ENCODE peak calls at places on chromosome 17, in ten cellular contexts. P is A549, H is body of pancreas, V is fibroblast of pulmonary artery, O is WERI-Rb-1, L is NB4, J is OCI-LY7, E is astrocyte, D is stomach, Q is AG04450. Y is an unnamed sample.

GRCh38 chr17:3639981-3640596 is 3.5 kb downstream of the CTNS start:
- DNase-seq in P (no peak), H (peak), V (peak), O (peak), L (peak), J (peak), E (peak), D (peak), Q (no peak), Y (peak)

GRCh38 chr17:9644910-9645751 is at the start of gene USP43:
- DNase-seq in P (peak), H (peak), V (no peak), O (peak), L (peak), J (peak), E (no peak), D (peak), Q (no peak), Y (no peak)

GRCh38 chr17:19928299-19928698 is 49.3 kb downstream of the AKAP10 start:
- DNase-seq in P (no peak), H (no peak), V (peak), O (no peak), L (no peak), J (no peak), E (peak), D (no peak), Q (no peak), Y (peak)

GRCh38 chr17:57781386-57782050 is 36.4 kb upstream of the CCDC182 start:
- DNase-seq in P (no peak), H (no peak), V (peak), O (no peak), L (no peak), J (no peak), E (no peak), D (no peak), Q (no peak), Y (no peak)

GRCh38 chr17:10063730-10064221 is 134.6 kb downstream of the GAS7 start:
- DNase-seq in P (no peak), H (no peak), V (no peak), O (no peak), L (peak), J (no peak), E (no peak), D (peak), Q (no peak), Y (no peak)

GRCh38 chr17:64499805-64500486 is 3.1 kb upstream of the POLG2 start:
- DNase-seq in P (no peak), H (no peak), V (no peak), O (no peak), L (peak), J (peak), E (peak), D (no peak), Q (no peak), Y (peak)

GRCh38 chr17:8685396-8685795 is 54.9 kb upstream of the MYH10 start:
- DNase-seq in P (no peak), H (no peak), V (no peak), O (no peak), L (no peak), J (no peak), E (peak), D (no peak), Q (no peak), Y (no peak)

GRCh38 chr17:8726477-8726876 is 18.2 kb downstream of the CCDC42 start:
- DNase-seq in P (no peak), H (no peak), V (no peak), O (no peak), L (no peak), J (no peak), E (no peak), D (no peak), Q (no peak), Y (no peak)

GRCh38 chr17:67682196-67682595 is 35.5 kb upstream of the NOL11 start:
- DNase-seq in P (no peak), H (peak), V (no peak), O (no peak), L (no peak), J (no peak), E (no peak), D (peak), Q (no peak), Y (no peak)

GRCh38 chr17:2635241-2635640 is 41.8 kb downstream of the PAFAH1B1 start:
- DNase-seq in P (no peak), H (no peak), V (no peak), O (no peak), L (no peak), J (no peak), E (no peak), D (no peak), Q (no peak), Y (no peak)

GRCh38 chr17:45991341-45991740 is 7.7 kb upstream of the STH start:
- DNase-seq in P (no peak), H (no peak), V (no peak), O (no peak), L (no peak), J (no peak), E (no peak), D (no peak), Q (no peak), Y (no peak)

GRCh38 chr17:77724876-77725615 is 233.5 kb upstream of the TNRC6C start:
- DNase-seq in P (no peak), H (no peak), V (no peak), O (no peak), L (no peak), J (peak), E (no peak), D (peak), Q (no peak), Y (no peak)

GRCh38 chr17:65730711-65731169 is 169.3 kb upstream of the AXIN2 start:
- DNase-seq in P (no peak), H (no peak), V (peak), O (no peak), L (no peak), J (no peak), E (no peak), D (no peak), Q (no peak), Y (peak)

GRCh38 chr17:70313450-70313849 is 144.1 kb downstream of the KCNJ2 start:
- DNase-seq in P (no peak), H (no peak), V (no peak), O (no peak), L (no peak), J (no peak), E (peak), D (no peak), Q (no peak), Y (peak)

GRCh38 chr17:2222901-2223616 is 80.5 kb downstream of the SMG6 start:
- DNase-seq in P (no peak), H (peak), V (peak), O (peak), L (no peak), J (no peak), E (peak), D (peak), Q (no peak), Y (peak)

DNA sequence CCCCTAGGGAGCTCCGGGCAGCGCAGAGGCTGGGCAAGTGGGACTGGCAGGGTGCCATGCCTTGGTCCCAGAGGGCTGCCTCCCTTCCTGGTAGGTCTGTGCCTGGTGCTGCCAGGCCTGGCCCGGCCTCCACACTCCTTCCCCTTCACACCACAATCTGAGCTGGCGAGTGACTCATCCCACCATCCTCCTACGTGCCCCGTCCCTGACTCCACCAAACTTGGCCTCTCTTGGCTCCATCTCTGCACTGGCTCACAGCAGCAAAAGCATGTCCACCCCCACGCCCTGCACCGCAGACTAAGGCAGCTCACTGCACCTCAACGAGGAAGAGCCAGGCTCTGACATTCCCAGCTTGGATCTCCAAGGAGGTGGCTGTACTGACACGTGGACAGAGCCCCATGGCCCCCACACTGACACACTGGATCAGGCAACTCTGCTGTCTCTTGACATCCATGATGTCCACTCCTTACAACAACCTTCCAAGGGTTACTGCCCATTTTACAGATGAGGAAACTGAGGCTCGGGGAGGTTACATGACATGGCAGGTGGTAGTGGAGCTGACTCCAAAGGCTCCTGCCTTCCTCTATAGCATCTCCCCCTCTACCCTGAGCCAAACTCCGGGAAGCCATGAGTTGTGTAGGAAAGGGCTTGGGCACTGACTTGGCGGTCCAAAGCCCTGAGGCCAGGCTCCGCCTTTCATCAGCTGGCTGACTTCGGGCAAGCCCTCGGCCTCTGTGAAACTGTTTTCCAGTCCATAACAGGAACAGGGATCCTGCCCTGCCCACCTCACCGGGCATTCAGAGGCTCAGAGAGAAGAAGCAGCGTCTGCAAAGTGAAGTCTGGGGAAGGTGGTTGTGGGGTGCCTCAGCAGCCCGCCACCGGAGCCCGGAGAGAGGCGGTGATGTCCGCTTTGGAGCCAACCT is 20.1 kb upstream of the KRT19 start:
- DNase-seq in P (peak), H (peak), V (peak), O (no peak), L (peak), J (no peak), E (peak), D (peak), Q (peak), Y (peak)
- H3K4me3 ChIP-seq in P (peak), H (no peak), V (peak), O (no peak), L (no peak), J (no peak), E (no peak), D (peak), Q (no peak), Y (peak)

GRCh38 chr17:73419896-73420295 is 108.1 kb upstream of the CDC42EP4 start:
- DNase-seq in P (no peak), H (no peak), V (no peak), O (no peak), L (no peak), J (no peak), E (no peak), D (no peak), Q (no peak), Y (no peak)

GRCh38 chr17:73419051-73419450 is 107.2 kb upstream of the CDC42EP4 start:
- DNase-seq in P (no peak), H (no peak), V (no peak), O (no peak), L (no peak), J (no peak), E (no peak), D (no peak), Q (no peak), Y (no peak)

GRCh38 chr17:73423159-73423715 is 111.4 kb upstream of the CDC42EP4 start:
- DNase-seq in P (no peak), H (no peak), V (no peak), O (no peak), L (no peak), J (no peak), E (no peak), D (no peak), Q (no peak), Y (no peak)

GRCh38 chr17:73422121-73422520 is 110.3 kb upstream of the CDC42EP4 start:
- DNase-seq in P (no peak), H (no peak), V (no peak), O (no peak), L (no peak), J (no peak), E (no peak), D (no peak), Q (no peak), Y (no peak)

GRCh38 chr17:73420897-73421296 is 109.1 kb upstream of the CDC42EP4 start:
- DNase-seq in P (peak), H (no peak), V (peak), O (no peak), L (peak), J (peak), E (peak), D (no peak), Q (no peak), Y (peak)
- TF ChIP-seq CTCF in P (peak), H (no peak), V (peak), O (peak), L (peak), J (peak), E (peak), D (no peak), Q (peak), Y (peak)

GRCh38 chr17:49764559-49765180 is 739 bp upstream of the FAM117A start:
- DNase-seq in P (no peak), H (no peak), V (no peak), O (no peak), L (no peak), J (no peak), E (no peak), D (no peak), Q (no peak), Y (no peak)
- H3K4me3 ChIP-seq in P (peak), H (no peak), V (peak), O (peak), L (peak), J (peak), E (peak), D (peak), Q (peak), Y (peak)

GRCh38 chr17:74963656-74964055 is 8.9 kb downstream of the HID1 start:
- DNase-seq in P (no peak), H (no peak), V (no peak), O (no peak), L (peak), J (peak), E (no peak), D (no peak), Q (no peak), Y (no peak)
- TF ChIP-seq CTCF in P (no peak), H (no peak), V (peak), O (peak), L (no peak), J (peak), E (no peak), D (no peak), Q (peak), Y (no peak)

GRCh38 chr17:61451538-61452300 is 503 bp upstream of the TBX4 start:
- DNase-seq in P (no peak), H (no peak), V (no peak), O (no peak), L (no peak), J (no peak), E (no peak), D (no peak), Q (no peak), Y (no peak)
- H3K4me3 ChIP-seq in P (no peak), H (no peak), V (no peak), O (no peak), L (no peak), J (no peak), E (no peak), D (peak), Q (peak), Y (peak)

GRCh38 chr17:48228720-48229119 is 121.2 kb downstream of the SNX11 start:
- DNase-seq in P (no peak), H (no peak), V (no peak), O (peak), L (peak), J (no peak), E (no peak), D (no peak), Q (no peak), Y (no peak)
- TF ChIP-seq CTCF in P (no peak), H (no peak), V (no peak), O (peak), L (peak), J (peak), E (no peak), D (no peak), Q (no peak), Y (no peak)

GRCh38 chr17:27245230-27245696 is 48.7 kb upstream of the WSB1 start:
- DNase-seq in P (peak), H (peak), V (peak), O (peak), L (peak), J (peak), E (peak), D (peak), Q (peak), Y (peak)
- H3K4me3 ChIP-seq in P (no peak), H (no peak), V (peak), O (no peak), L (peak), J (no peak), E (no peak), D (peak), Q (peak), Y (peak)

DNA sequence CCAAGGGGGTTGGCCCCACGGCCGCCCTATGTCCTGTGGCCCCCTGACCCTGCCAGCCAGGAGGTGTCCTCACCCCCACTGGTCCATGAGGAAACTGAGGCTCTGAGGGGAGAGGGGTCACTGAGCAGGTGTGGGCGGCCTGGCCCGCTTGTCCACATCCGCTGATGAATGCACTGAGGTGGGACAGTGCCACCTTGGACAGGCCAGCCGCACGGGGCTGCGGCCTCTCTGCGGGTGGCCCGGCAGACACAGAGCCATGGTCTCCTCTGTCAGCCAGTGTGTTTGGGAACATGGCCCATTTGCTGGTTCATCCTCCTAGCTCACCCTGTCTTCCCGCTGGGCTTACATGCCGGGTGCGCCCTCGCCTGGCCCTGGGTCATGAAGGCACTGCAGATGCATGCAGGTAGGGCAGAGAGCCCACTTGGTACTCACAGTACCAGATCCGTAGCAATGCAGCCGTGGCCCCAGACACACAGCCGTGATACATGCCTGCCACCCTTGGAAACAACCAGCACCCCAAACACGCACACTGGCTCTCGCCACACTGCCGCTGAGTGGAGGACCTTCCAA is 93.9 kb downstream of the ENGASE start:
- DNase-seq in P (no peak), H (no peak), V (no peak), O (no peak), L (no peak), J (no peak), E (no peak), D (no peak), Q (no peak), Y (no peak)
- TF ChIP-seq CTCF in P (no peak), H (no peak), V (no peak), O (peak), L (no peak), J (no peak), E (no peak), D (no peak), Q (no peak), Y (no peak)

DNA sequence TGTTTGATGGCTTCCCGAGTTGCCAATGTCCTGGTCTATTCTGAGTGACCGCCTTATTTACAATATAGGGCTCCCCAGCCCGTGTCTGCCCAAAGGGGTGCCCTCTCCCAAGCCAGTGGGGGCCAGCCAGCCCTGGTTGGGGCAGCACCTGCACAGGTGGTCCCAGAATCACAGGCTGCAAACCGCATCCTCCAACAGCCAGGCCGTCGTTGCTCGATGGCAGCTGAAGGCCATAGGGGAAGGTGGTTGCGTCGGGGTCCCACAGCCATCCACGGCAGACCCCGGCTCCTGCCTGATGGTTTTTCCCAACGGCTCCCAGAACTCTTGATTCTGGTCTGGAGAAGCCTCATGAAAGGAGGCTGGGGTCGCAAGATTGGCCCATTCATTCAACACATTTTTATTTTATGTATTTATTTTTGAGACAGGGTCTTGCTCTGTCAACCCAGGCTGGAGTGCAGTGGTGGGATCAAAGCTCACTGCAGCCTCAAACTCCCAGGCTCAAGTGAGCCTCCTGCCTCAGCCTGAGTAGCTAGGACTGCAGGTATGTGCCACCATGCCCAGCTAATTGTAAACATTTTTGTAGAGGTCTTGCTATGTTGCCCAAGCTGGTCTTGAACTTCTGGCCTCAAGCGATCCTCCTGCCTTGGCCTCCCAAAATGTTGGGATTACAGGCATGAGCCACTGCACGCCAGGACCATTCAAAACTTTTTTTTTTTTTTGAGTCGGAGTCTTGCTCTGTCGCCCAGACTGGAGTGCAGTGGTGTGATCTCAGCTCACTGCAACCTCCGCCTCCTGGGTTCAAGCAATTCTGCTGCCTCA is 79.0 kb upstream of the TOB1 start:
- DNase-seq in P (no peak), H (peak), V (no peak), O (peak), L (no peak), J (no peak), E (no peak), D (no peak), Q (no peak), Y (no peak)
- H3K4me3 ChIP-seq in P (peak), H (no peak), V (peak), O (peak), L (no peak), J (no peak), E (no peak), D (peak), Q (no peak), Y (no peak)

DNA sequence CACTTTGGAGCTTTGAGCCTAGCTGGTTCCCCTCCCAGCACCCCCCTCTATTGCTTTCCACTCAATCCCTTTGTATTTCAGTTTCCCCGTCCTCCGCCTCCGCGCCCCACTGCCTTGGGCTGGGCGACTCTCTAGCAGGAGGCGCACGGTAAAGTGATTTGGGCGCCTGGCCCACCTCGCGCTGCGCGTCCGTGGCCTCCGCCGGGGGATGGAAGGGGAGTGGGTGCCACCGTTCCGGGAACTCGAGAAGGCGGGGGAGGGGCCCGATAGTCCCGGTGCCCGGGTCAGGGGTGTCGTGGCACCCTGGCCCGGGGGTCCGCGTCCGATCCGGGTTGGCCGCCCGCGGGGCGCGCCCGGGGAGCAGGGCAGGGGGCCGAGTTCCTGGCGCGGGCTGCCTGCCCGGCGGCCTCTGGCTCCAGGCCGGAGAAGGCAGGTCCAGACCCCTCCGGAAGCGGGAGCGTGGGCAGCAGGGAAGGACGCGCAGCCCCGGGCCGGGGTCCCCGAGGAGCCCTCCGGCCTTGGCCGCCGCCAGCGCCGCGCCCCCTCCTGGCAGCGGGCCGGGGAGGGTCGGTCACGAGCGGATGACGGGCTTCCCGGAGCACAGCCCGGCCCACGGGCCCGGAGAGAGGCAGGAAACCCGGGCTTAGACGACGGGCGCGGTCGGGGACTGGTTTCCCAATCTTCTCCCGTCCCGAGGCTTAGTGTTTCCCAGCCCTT is 15.8 kb downstream of the MEOX1 start:
- DNase-seq in P (no peak), H (peak), V (peak), O (no peak), L (no peak), J (no peak), E (no peak), D (peak), Q (no peak), Y (peak)
- TF ChIP-seq CTCF in P (no peak), H (no peak), V (no peak), O (no peak), L (no peak), J (no peak), E (no peak), D (no peak), Q (no peak), Y (no peak)